ENCODE peak calls at places on chromosomes 5 and 9, in four cellular contexts. A is cardiac muscle cell, B is Peyer's patch, J is gastrocnemius medialis. O is an unnamed sample.

GRCh38 chr9:76441551-76442322 is 17.2 kb upstream of the GCNT1 start:
- DNase-seq in A (peak; percentile 25), B (no peak), J (no peak), O (peak; percentile 59)

GRCh38 chr9:13841801-13842462 is 472.0 kb downstream of the NFIB start:
- DNase-seq in A (no peak), B (no peak), J (peak; percentile 4), O (no peak)

GRCh38 chr5:100855940-100856339 is 47.1 kb downstream of the ST8SIA4 start:
- DNase-seq in A (no peak), B (no peak), J (no peak), O (no peak)

GRCh38 chr5:96819806-96820205 is 12.1 kb upstream of the ERAP1 start:
- DNase-seq in A (no peak), B (no peak), J (no peak), O (no peak)

GRCh38 chr5:71719092-71719964 is at the start of gene CARTPT:
- DNase-seq in A (peak; percentile 42), B (no peak), J (no peak), O (peak; percentile 2)

GRCh38 chr5:74587300-74587699 is 53.2 kb downstream of the ENC1 start:
- DNase-seq in A (no peak), B (no peak), J (no peak), O (peak; percentile 12)

GRCh38 chr9:16915126-16915831 is 44.8 kb upstream of the BNC2 start:
- DNase-seq in A (no peak), B (no peak), J (no peak), O (no peak)

GRCh38 chr5:44875661-44876250 is 67.0 kb downstream of the MRPS30 start:
- DNase-seq in A (no peak), B (no peak), J (no peak), O (no peak)

GRCh38 chr9:15785584-15785983 is 232.7 kb downstream of the CCDC171 start:
- DNase-seq in A (no peak), B (no peak), J (no peak), O (no peak)

GRCh38 chr5:157562111-157562581 is 13.4 kb downstream of the ADAM19 start:
- DNase-seq in A (no peak), B (no peak), J (peak; percentile 50), O (no peak)

GRCh38 chr5:157558681-157559080 is 16.9 kb downstream of the ADAM19 start:
- DNase-seq in A (no peak), B (no peak), J (no peak), O (no peak)

GRCh38 chr5:157559301-157559700 is 16.3 kb downstream of the ADAM19 start:
- DNase-seq in A (peak; percentile 71), B (no peak), J (peak; percentile 27), O (peak; percentile 73)

GRCh38 chr5:157560560-157560959 is 15.0 kb downstream of the ADAM19 start:
- DNase-seq in A (no peak), B (no peak), J (no peak), O (peak; percentile 62)

DNA sequence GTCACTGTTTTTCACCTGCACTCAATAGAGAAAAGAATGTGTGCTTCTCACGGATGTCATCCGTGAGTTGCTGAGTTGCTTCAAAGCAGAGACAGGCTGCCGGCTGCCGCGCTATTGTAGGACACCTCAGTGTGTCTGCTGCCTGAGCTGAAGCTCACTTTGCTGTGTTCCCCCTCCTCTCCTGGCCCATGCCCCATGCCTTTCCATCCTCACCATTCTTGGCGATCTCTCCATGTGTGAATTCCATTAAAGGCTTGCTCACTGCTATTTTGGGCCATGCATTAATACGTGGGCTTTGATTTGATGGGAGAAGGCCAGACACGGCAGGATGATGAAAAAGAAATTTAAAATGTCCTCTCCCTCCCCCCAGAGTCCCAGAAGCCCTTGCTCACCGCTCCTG is 14.5 kb downstream of the ADAM19 start:
- DNase-seq in A (no peak), B (no peak), J (no peak), O (no peak)
- H3K36me3 ChIP-seq in A (no peaks in the 10 kb centered on the region), B (no peaks in the 10 kb centered on the region), J (no peaks in the 10 kb centered on the region), O (no peaks in the 10 kb centered on the region)

DNA sequence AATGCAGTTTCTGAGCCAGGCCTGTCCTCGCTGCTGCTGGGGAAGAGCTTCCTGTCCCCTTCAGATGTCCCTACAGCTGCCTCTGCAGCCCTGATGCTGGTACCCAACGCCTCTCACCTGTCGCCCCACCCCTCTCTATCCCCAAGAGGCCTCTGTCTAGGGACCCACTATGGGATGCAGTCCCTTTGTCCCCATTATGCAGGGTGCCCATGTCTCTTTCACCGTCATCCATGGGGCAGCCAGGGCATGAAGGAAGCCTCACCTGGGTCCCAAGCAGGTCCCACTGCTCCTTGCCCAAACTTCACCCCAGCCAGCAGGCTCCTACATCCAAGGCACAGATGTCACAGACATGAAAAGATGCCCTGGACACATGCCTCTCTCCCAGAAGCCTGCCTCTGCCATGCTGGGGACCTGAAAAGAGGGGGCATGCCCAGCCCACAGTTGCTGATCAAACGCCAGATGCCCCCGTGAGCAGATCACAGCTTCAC is 81.2 kb downstream of the ADAMTS2 start:
- DNase-seq in A (no peak), B (no peak), J (no peak), O (no peak)
- H3K9me3 ChIP-seq in A (no peaks in the 10 kb centered on the region), B (no peaks in the 10 kb centered on the region), J (no peaks in the 10 kb centered on the region), O (no peaks in the 10 kb centered on the region)

DNA sequence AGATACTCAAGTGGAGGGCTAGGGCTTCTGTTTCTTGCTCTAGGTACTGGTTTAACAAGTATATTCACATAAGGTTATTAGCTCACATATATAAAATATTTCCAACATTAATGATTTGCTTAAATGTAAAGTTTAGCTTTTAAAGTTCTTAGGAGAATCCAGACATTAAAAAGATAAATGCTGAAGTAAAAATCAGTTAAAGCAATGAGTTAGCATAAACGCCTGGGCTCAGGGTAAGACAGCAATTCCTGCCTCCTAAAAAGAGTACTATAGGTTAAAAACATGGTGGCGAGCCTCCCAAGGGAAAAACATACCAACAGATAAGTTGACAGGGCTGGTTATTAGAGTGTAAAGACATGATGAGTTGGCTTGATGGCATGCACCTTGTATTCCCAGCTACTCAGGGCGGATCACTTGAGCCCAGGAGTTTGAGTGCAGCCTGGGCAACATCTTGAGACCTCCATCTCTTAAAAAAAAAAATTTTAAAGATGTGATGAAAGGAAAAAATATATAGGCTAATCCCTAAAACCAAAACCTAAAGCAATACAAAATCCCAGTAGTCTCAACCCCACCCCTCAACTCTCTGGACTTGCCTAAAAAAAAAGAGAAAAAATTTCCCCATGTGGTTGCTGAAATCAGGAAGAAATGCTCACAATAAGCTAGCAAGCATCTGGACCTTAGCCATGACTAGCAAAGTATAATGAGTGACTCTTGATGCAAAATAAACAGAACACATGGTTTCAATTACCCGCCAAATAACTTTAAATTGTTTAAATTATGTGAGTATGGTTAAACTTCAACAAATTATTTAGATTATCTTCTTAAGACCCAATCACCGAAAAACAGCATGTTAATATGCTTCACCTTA is 3.6 kb downstream of the GOLPH3 start:
- DNase-seq in A (peak; percentile 75), B (no peak), J (no peak), O (peak; percentile 95)
- H3K4me1 ChIP-seq in A (peaks cover 13% of the 10 kb centered on the region), B (no peaks in the 10 kb centered on the region), J (peaks cover 48% of the 10 kb centered on the region), O (peaks cover 61% of the 10 kb centered on the region)

GRCh38 chr9:129810116-129810515 is 7.1 kb downstream of the TOR1B start:
- DNase-seq in A (no peak), B (no peak), J (no peak), O (no peak)
- H3K36me3 ChIP-seq in A (peaks cover 13% of the 10 kb centered on the region), B (peaks cover 51% of the 10 kb centered on the region), J (peaks cover 73% of the 10 kb centered on the region), O (peaks cover 29% of the 10 kb centered on the region)

DNA sequence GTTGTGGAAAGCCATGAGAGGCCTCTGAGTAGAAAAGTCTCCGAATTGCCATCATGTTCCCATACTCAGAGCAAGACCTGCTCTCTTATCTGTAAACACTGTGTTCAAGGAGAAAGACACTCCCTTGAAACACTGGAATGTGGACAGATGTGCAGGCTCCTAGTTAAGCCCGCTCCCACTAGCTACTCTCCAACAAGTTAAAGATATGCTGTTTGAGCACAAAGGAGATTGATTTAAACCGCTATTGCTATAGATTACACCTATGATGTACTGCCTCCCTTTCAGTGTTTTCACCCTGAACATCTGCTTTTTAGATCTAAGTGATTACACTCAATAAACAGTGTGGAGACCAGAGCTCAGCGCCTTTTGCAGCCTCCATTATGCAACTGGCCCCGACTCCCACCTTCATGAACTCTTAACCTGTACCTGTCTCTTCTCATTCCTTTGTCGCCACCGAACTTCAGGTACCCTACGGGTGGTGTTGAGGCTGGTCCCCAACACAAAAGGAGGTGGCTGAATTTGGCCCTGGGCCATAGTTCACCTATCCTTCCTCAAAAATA is 47.5 kb downstream of the TMEM245 start:
- DNase-seq in A (no peak), B (no peak), J (no peak), O (no peak)
- H3K9me3 ChIP-seq in A (no peaks in the 10 kb centered on the region), B (no peaks in the 10 kb centered on the region), J (no peaks in the 10 kb centered on the region), O (no peaks in the 10 kb centered on the region)

DNA sequence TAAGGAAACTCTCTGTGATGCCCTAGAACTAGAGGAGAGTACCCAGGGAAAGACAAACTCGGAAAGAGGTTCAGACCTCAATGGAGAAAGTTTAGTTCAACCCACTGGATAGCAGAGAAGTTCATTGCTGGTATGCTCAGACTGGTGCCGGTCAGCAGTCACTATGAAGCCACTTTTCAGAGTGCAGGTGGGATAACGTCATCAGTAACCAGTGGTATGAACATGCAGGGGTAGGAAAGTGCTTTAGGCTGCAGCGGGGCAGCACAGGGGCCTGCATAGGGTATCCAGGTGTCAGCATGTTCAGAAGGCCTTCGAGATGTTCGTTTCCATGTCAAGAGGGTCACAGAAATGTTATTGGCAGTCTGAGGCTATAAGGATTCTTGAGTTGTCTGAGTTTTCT is 20.8 kb upstream of the ANKRD55 start:
- DNase-seq in A (no peak), B (no peak), J (no peak), O (no peak)
- H3K4me1 ChIP-seq in A (no peaks in the 10 kb centered on the region), B (no peaks in the 10 kb centered on the region), J (no peaks in the 10 kb centered on the region), O (peaks cover 20% of the 10 kb centered on the region)

GRCh38 chr5:150020249-150020648 is 19.7 kb downstream of the HMGXB3 start:
- DNase-seq in A (no peak), B (no peak), J (no peak), O (no peak)
- H3K36me3 ChIP-seq in A (peaks cover 27% of the 10 kb centered on the region), B (peaks cover 70% of the 10 kb centered on the region), J (peaks cover 57% of the 10 kb centered on the region), O (peaks cover 87% of the 10 kb centered on the region)

GRCh38 chr9:113258282-113258681 is 17.1 kb downstream of the CDC26 start:
- DNase-seq in A (no peak), B (no peak), J (no peak), O (no peak)
- H3K9me3 ChIP-seq in A (no peaks in the 10 kb centered on the region), B (no peaks in the 10 kb centered on the region), J (no peaks in the 10 kb centered on the region), O (no peaks in the 10 kb centered on the region)

GRCh38 chr5:124697912-124698690 is 48.3 kb downstream of the ZNF608 start:
- DNase-seq in A (peak; percentile 61), B (no peak), J (no peak), O (no peak)

GRCh38 chr5:124696898-124697297 is 49.5 kb downstream of the ZNF608 start:
- DNase-seq in A (no peak), B (no peak), J (no peak), O (no peak)

GRCh38 chr5:124698774-124699173 is 47.7 kb downstream of the ZNF608 start:
- DNase-seq in A (no peak), B (no peak), J (no peak), O (no peak)

GRCh38 chr5:124700333-124700732 is 46.1 kb downstream of the ZNF608 start:
- DNase-seq in A (no peak), B (no peak), J (no peak), O (no peak)

GRCh38 chr5:124697482-124697881 is 49.0 kb downstream of the ZNF608 start:
- DNase-seq in A (no peak), B (no peak), J (no peak), O (no peak)
- H3K4me1 ChIP-seq in A (peaks cover 63% of the 10 kb centered on the region), B (no peaks in the 10 kb centered on the region), J (peaks cover 34% of the 10 kb centered on the region), O (peaks cover 35% of the 10 kb centered on the region)

O was measured in adipocyte.